ENCODE peak calls at places on chromosomes 6 and 20, in four cellular contexts. One of them, this sample, is unnamed. For H3K4me1, the result is how much of the 10 kb centered on the place peaks cover.

GRCh38 chr20:38119446-38119845 is 45.6 kb downstream of the TGM2 start:
- DNase-seq in thoracic aorta: no peak
- DNase-seq in CD8-positive, alpha-beta memory T cell: no peak
- DNase-seq in neuronal stem cell: no peak
- DNase-seq in this sample: no peak

GRCh38 chr6:9085054-9085746 is 649.9 kb upstream of the SLC35B3 start:
- DNase-seq in CD8-positive, alpha-beta memory T cell: no peak
- DNase-seq in neuronal stem cell: no peak
- DNase-seq in thoracic aorta: no peak
- DNase-seq in this sample: no peak

GRCh38 chr6:84825461-84825860 is 61.1 kb upstream of the TBX18 start:
- DNase-seq in CD8-positive, alpha-beta memory T cell: no peak
- DNase-seq in neuronal stem cell: no peak
- DNase-seq in thoracic aorta: no peak
- DNase-seq in this sample: no peak

GRCh38 chr6:163538331-163538730 is 123.8 kb downstream of the QKI start:
- DNase-seq in thoracic aorta: no peak
- DNase-seq in neuronal stem cell: no peak
- DNase-seq in CD8-positive, alpha-beta memory T cell: no peak
- DNase-seq in this sample: no peak

GRCh38 chr6:41056768-41057490 is 3.9 kb downstream of the APOBEC2 start:
- DNase-seq in neuronal stem cell: no peak
- DNase-seq in CD8-positive, alpha-beta memory T cell: no peak
- DNase-seq in thoracic aorta: no peak
- DNase-seq in this sample: no peak

GRCh38 chr6:52681416-52681815 is 10.5 kb downstream of the TMEM14A start:
- DNase-seq in CD8-positive, alpha-beta memory T cell: no peak
- DNase-seq in neuronal stem cell: no peak
- DNase-seq in thoracic aorta: no peak
- DNase-seq in this sample: no peak

GRCh38 chr20:8583209-8584106 is 451.4 kb downstream of the PLCB1 start:
- DNase-seq in neuronal stem cell: no peak
- DNase-seq in CD8-positive, alpha-beta memory T cell: no peak
- DNase-seq in thoracic aorta: no peak
- DNase-seq in this sample: no peak

GRCh38 chr6:99434702-99435530 is 9.8 kb upstream of the PNISR start:
- DNase-seq in neuronal stem cell: no peak
- DNase-seq in CD8-positive, alpha-beta memory T cell: no peak
- DNase-seq in thoracic aorta: no peak
- DNase-seq in this sample: no peak

GRCh38 chr20:48523191-48523757 is 304.5 kb downstream of the PREX1 start:
- DNase-seq in CD8-positive, alpha-beta memory T cell: no peak
- DNase-seq in thoracic aorta: no peak
- DNase-seq in neuronal stem cell: peak
- DNase-seq in this sample: no peak

GRCh38 chr20:6735913-6736845 is 31.3 kb upstream of the BMP2 start:
- DNase-seq in CD8-positive, alpha-beta memory T cell: no peak
- DNase-seq in neuronal stem cell: no peak
- DNase-seq in thoracic aorta: no peak
- DNase-seq in this sample: no peak

GRCh38 chr6:146546440-146546839 is 2.8 kb downstream of the RAB32 start:
- DNase-seq in CD8-positive, alpha-beta memory T cell: no peak
- DNase-seq in thoracic aorta: no peak
- DNase-seq in neuronal stem cell: no peak
- DNase-seq in this sample: no peak

GRCh38 chr6:15943423-15943822 is 185.5 kb upstream of the MYLIP start:
- DNase-seq in thoracic aorta: no peak
- DNase-seq in CD8-positive, alpha-beta memory T cell: no peak
- DNase-seq in neuronal stem cell: no peak
- DNase-seq in this sample: no peak

GRCh38 chr6:87071683-87072082 is 23.2 kb downstream of the CGA start:
- DNase-seq in neuronal stem cell: no peak
- DNase-seq in CD8-positive, alpha-beta memory T cell: no peak
- DNase-seq in thoracic aorta: no peak
- DNase-seq in this sample: no peak

GRCh38 chr6:151284431-151285060 is 44.8 kb downstream of the AKAP12 start:
- DNase-seq in thoracic aorta: no peak
- DNase-seq in neuronal stem cell: no peak
- DNase-seq in CD8-positive, alpha-beta memory T cell: no peak
- DNase-seq in this sample: no peak

GRCh38 chr6:161265975-161266374 is 7.9 kb downstream of the AGPAT4 start:
- DNase-seq in CD8-positive, alpha-beta memory T cell: no peak
- DNase-seq in neuronal stem cell: no peak
- DNase-seq in thoracic aorta: no peak
- DNase-seq in this sample: no peak

GRCh38 chr6:79373880-79374279 is 139.4 kb upstream of the HMGN3 start:
- DNase-seq in neuronal stem cell: no peak
- DNase-seq in CD8-positive, alpha-beta memory T cell: no peak
- DNase-seq in thoracic aorta: no peak
- DNase-seq in this sample: no peak

GRCh38 chr6:14784596-14785360 is 461.1 kb upstream of the JARID2 start:
- DNase-seq in thoracic aorta: no peak
- DNase-seq in neuronal stem cell: peak
- DNase-seq in CD8-positive, alpha-beta memory T cell: no peak
- DNase-seq in this sample: no peak

GRCh38 chr6:5684320-5684719 is 322.4 kb downstream of the NRN1 start:
- DNase-seq in thoracic aorta: no peak
- DNase-seq in neuronal stem cell: no peak
- DNase-seq in CD8-positive, alpha-beta memory T cell: no peak
- DNase-seq in this sample: no peak

GRCh38 chr6:167881327-167881726 is 54.6 kb downstream of the AFDN start:
- DNase-seq in CD8-positive, alpha-beta memory T cell: no peak
- DNase-seq in neuronal stem cell: no peak
- DNase-seq in thoracic aorta: no peak
- DNase-seq in this sample: no peak

GRCh38 chr6:116101790-116102189 is 1.1 kb downstream of the NT5DC1 start:
- DNase-seq in CD8-positive, alpha-beta memory T cell: no peak
- DNase-seq in thoracic aorta: no peak
- DNase-seq in neuronal stem cell: no peak
- DNase-seq in this sample: no peak

GRCh38 chr6:116099036-116099435 is 1.6 kb upstream of the NT5DC1 start:
- DNase-seq in CD8-positive, alpha-beta memory T cell: no peak
- DNase-seq in neuronal stem cell: no peak
- DNase-seq in thoracic aorta: no peak
- DNase-seq in this sample: no peak

GRCh38 chr6:116102856-116103255 is 2.2 kb downstream of the NT5DC1 start:
- DNase-seq in neuronal stem cell: no peak
- DNase-seq in CD8-positive, alpha-beta memory T cell: no peak
- DNase-seq in thoracic aorta: no peak
- DNase-seq in this sample: no peak

GRCh38 chr6:116100419-116101297 is at the start of gene NT5DC1:
- DNase-seq in neuronal stem cell: peak
- DNase-seq in thoracic aorta: peak
- DNase-seq in CD8-positive, alpha-beta memory T cell: peak
- DNase-seq in this sample: peak

DNA sequence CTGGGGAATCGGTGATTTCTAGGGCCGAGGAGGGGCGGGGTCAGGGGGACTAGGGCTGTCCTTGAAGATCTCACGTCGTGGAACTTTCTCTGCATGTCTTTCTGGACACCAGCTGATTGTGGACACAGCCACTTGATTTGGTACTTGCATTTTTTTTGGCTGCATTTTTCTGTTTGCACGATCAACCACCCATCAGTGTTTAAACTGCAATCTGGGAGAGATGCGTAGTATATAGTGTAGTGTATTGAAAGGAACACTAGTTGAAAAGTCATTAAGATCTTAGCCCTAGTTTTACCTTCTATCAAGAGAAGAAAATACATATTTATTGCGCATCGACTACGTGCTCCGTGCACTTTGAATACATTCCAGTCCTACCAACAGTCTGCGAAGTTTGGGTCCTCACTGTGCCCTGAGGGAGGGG is 655 bp downstream of the NT5DC1 start:
- DNase-seq in neuronal stem cell: no peak
- DNase-seq in CD8-positive, alpha-beta memory T cell: no peak
- DNase-seq in thoracic aorta: peak
- DNase-seq in this sample: no peak
- H3K4me1 ChIP-seq in neuronal stem cell: under half
- H3K4me1 ChIP-seq in CD8-positive, alpha-beta memory T cell: under half
- H3K4me1 ChIP-seq in thoracic aorta: under half
- H3K4me1 ChIP-seq in this sample: under half

DNA sequence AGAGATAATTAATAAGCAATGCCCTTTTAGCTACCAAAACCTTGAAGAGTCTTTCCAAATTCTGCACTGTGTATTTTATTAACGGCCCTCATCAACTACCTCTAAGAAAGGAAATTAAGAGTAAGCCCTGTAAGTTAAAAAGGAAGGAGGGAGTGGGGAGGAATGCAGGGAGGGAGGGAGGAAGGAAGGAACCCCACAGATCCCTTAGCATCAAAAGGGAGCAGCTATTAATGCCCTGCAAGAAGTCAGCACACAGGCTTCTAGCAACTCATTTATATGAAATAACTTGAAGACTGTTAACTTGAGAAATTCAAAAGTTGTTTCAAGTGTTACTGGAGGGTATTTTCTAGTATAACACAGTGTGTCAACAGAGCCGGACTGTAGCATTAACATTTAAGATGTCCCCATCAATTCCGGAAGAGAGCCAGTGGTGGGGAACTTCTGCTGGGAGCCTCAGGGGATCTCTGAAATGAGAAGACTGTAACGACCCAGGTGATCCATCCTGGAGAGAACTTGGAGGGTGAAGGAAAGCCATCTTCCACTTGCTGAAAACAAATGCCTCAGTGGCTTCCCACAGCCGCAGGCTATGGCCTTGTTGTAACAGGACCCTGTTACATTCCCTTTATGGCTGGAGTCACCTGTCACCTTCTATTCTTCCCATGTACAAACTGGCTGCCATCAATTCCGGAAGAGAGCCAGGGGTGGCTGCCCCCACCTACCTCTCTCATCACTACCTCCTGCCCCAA is 33.2 kb downstream of the SLC22A23 start:
- DNase-seq in CD8-positive, alpha-beta memory T cell: no peak
- DNase-seq in thoracic aorta: no peak
- DNase-seq in neuronal stem cell: no peak
- DNase-seq in this sample: no peak
- H3K4me1 ChIP-seq in CD8-positive, alpha-beta memory T cell: under half
- H3K4me1 ChIP-seq in thoracic aorta: under half
- H3K4me1 ChIP-seq in neuronal stem cell: under half
- H3K4me1 ChIP-seq in this sample: under half

GRCh38 chr6:143486752-143487151 is 24.8 kb downstream of the FUCA2 start:
- DNase-seq in CD8-positive, alpha-beta memory T cell: no peak
- DNase-seq in thoracic aorta: no peak
- DNase-seq in neuronal stem cell: no peak
- DNase-seq in this sample: no peak

GRCh38 chr6:143485967-143486366 is 25.6 kb downstream of the FUCA2 start:
- DNase-seq in thoracic aorta: no peak
- DNase-seq in neuronal stem cell: no peak
- DNase-seq in CD8-positive, alpha-beta memory T cell: no peak
- DNase-seq in this sample: no peak

GRCh38 chr6:143490244-143490643 is 21.3 kb downstream of the FUCA2 start:
- DNase-seq in CD8-positive, alpha-beta memory T cell: no peak
- DNase-seq in neuronal stem cell: no peak
- DNase-seq in thoracic aorta: no peak
- DNase-seq in this sample: no peak

DNA sequence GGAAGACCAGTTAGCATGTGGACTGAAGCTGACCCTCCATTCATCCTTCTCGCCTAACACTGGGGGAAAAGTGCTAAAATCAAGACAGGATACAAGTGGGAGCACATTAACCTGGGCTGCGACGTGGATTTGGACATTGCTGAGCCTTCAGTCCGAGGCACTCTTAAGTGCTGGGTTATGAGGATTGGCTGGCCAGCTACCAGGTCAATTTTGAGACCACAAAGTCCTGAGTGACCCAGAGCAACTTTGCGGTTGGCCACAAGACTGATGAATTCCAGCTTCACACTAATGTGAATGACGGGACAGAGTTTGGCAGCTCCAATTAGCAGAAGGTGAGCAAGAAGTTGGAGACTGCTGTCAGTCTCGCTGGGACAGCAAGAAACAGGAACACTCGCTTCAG is 20.7 kb downstream of the FUCA2 start:
- DNase-seq in neuronal stem cell: no peak
- DNase-seq in CD8-positive, alpha-beta memory T cell: no peak
- DNase-seq in thoracic aorta: no peak
- DNase-seq in this sample: no peak
- H3K4me1 ChIP-seq in neuronal stem cell: under half
- H3K4me1 ChIP-seq in CD8-positive, alpha-beta memory T cell: under half
- H3K4me1 ChIP-seq in thoracic aorta: under half
- H3K4me1 ChIP-seq in this sample: under half

GRCh38 chr6:44250718-44251123 is 3.8 kb downstream of the HSP90AB1 start:
- DNase-seq in thoracic aorta: no peak
- DNase-seq in CD8-positive, alpha-beta memory T cell: no peak
- DNase-seq in neuronal stem cell: no peak
- DNase-seq in this sample: no peak
- H3K4me1 ChIP-seq in thoracic aorta: under half
- H3K4me1 ChIP-seq in CD8-positive, alpha-beta memory T cell: under half
- H3K4me1 ChIP-seq in neuronal stem cell: under half
- H3K4me1 ChIP-seq in this sample: under half

DNA sequence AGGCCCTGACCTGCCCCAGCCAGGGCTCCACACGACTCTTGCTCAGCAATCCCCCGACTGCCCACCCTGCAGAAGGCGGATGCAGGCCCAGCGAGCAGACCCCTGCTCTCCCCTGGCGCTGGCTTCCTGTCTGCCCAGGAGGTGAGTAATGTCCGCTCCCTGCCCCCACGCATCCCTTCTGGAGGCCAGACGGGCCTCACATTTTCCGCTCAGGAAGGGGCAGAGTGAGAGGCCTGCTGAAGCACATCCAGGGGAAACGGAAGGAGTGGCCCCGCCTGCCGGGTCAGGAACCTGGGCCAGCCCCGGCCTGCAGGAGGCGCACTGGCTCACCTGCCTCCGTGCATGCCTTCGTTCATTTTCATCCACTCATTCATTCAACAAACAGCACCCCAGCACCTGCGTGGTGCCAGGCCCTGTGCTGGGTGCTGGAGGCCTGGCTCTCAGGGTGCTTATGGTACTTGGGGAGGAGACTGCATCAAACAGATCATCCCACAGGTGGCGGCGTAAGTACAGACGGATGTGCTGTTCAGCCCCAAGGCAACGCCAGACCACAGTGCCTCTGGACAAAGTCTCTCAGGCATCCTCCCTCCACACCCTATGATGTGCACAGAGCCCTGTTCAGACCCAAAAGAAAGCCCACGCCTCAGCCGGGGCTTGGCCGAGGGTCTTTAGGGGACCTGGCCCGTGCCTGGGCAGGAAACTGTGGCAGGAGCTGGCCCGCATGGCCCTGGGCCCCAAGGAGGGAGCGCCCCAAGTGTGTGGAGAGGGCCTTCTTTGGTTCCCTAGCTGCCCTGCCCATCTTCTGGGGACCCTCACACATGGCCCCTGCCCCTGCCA is 112.1 kb downstream of the ASXL1 start:
- DNase-seq in CD8-positive, alpha-beta memory T cell: no peak
- DNase-seq in neuronal stem cell: no peak
- DNase-seq in thoracic aorta: no peak
- DNase-seq in this sample: no peak
- H3K4me1 ChIP-seq in CD8-positive, alpha-beta memory T cell: under half
- H3K4me1 ChIP-seq in neuronal stem cell: under half
- H3K4me1 ChIP-seq in thoracic aorta: under half
- H3K4me1 ChIP-seq in this sample: under half

DNA sequence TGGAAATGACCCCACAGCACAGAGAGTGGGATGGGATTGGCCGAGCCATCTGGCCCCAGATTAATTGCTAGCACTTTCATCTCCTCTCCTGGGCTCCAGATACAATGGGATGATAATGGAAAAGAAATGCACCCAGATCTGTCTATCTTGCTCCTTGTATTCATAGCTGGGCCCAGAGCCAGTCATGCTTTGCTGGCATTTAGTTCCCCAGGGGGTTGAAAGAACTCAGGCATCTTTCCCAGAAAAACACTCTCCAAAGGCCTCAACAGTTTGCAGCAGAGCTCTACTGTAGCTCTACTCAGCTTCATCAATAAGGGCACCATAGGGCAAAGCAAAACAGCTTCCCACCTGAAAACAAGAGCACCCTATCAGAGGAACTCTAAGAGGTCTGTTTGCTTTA is 116.0 kb upstream of the FOXA2 start:
- DNase-seq in neuronal stem cell: no peak
- DNase-seq in thoracic aorta: no peak
- DNase-seq in CD8-positive, alpha-beta memory T cell: no peak
- DNase-seq in this sample: no peak
- H3K4me1 ChIP-seq in neuronal stem cell: under half
- H3K4me1 ChIP-seq in thoracic aorta: under half
- H3K4me1 ChIP-seq in CD8-positive, alpha-beta memory T cell: under half
- H3K4me1 ChIP-seq in this sample: under half

This sample was measured in ascending aorta.